ENCODE peak calls at places on chromosomes 2 and 18, in seven cellular contexts. Q is Calu3, U is endothelial cell, Y is left ventricle myocardium inferior, B is SK-N-SH, T is lower leg skin, K is GM10248. X is an unnamed sample.

GRCh38 chr2:222410534-222410933 is 13.8 kb upstream of the SGPP2 start:
- DNase-seq in Q (peak), U (no peak), Y (no peak), B (no peak), T (no peak), K (no peak), X (no peak)

GRCh38 chr18:49904871-49905555 is 91.7 kb upstream of the ACAA2 start:
- DNase-seq in Q (no peak), U (no peak), Y (no peak), B (no peak), T (no peak), K (no peak), X (no peak)

GRCh38 chr2:6011871-6012380 is 319.7 kb downstream of the SOX11 start:
- DNase-seq in Q (no peak), U (no peak), Y (no peak), B (peak), T (no peak), K (no peak), X (peak)

GRCh38 chr2:240820014-240820606 is at the start of gene KIF1A:
- DNase-seq in Q (peak), U (peak), Y (peak), B (peak), T (no peak), K (no peak), X (peak)

GRCh38 chr2:238379096-238379810 is 47.5 kb upstream of the ASB1 start:
- DNase-seq in Q (peak), U (no peak), Y (no peak), B (no peak), T (no peak), K (no peak), X (no peak)

GRCh38 chr2:107712857-107713256 is 113.8 kb upstream of the RGPD4 start:
- DNase-seq in Q (no peak), U (no peak), Y (no peak), B (no peak), T (no peak), K (no peak), X (no peak)

GRCh38 chr2:19653336-19653908 is 248.4 kb downstream of the TTC32 start:
- DNase-seq in Q (no peak), U (no peak), Y (no peak), B (no peak), T (no peak), K (no peak), X (no peak)

GRCh38 chr2:239127513-239127912 is 273.3 kb downstream of the HDAC4 start:
- DNase-seq in Q (no peak), U (no peak), Y (no peak), B (no peak), T (no peak), K (no peak), X (no peak)

GRCh38 chr2:187403568-187404260 is 44.3 kb downstream of the CALCRL start:
- DNase-seq in Q (no peak), U (no peak), Y (no peak), B (no peak), T (no peak), K (no peak), X (no peak)

GRCh38 chr2:184530239-184530638 is 68.1 kb upstream of the ZNF804A start:
- DNase-seq in Q (no peak), U (no peak), Y (no peak), B (no peak), T (no peak), K (no peak), X (no peak)

GRCh38 chr2:127313359-127313758 is 19.4 kb upstream of the ERCC3 start:
- DNase-seq in Q (no peak), U (no peak), Y (no peak), B (no peak), T (no peak), K (peak), X (no peak)

GRCh38 chr18:61975526-61976326 is 82.9 kb upstream of the RNF152 start:
- DNase-seq in Q (no peak), U (no peak), Y (no peak), B (no peak), T (no peak), K (no peak), X (no peak)

GRCh38 chr2:218883491-218884490 is 3.1 kb downstream of the WNT10A start:
- DNase-seq in Q (no peak), U (no peak), Y (no peak), B (peak), T (no peak), K (peak), X (peak)

GRCh38 chr2:235418918-235419317 is 74.9 kb upstream of the AGAP1 start:
- DNase-seq in Q (no peak), U (no peak), Y (no peak), B (no peak), T (no peak), K (no peak), X (no peak)

GRCh38 chr18:52903858-52904257 is 563.9 kb downstream of the DCC start:
- DNase-seq in Q (no peak), U (peak), Y (peak), B (peak), T (no peak), K (no peak), X (no peak)

GRCh38 chr2:237886702-237887481 is 27.5 kb downstream of the RAMP1 start:
- DNase-seq in Q (no peak), U (no peak), Y (peak), B (peak), T (no peak), K (no peak), X (no peak)

GRCh38 chr2:233424028-233424951 is 70.0 kb downstream of the DGKD start:
- DNase-seq in Q (no peak), U (no peak), Y (peak), B (no peak), T (peak), K (no peak), X (peak)
- TF ChIP-seq CTCF in Q (no peak), U (no peak), Y (no peak), B (no peak), T (no peak), K (no peak), X (no peak)

GRCh38 chr2:85843543-85843942 is 45.2 kb downstream of the ST3GAL5 start:
- DNase-seq in Q (peak), U (no peak), Y (no peak), B (peak), T (no peak), K (no peak), X (no peak)
- TF ChIP-seq CTCF in Q (peak), U (peak), Y (peak), B (peak), T (no peak), K (peak), X (peak)

GRCh38 chr2:44934962-44935853 is 6.3 kb upstream of the SIX3 start:
- DNase-seq in Q (no peak), U (no peak), Y (no peak), B (peak), T (no peak), K (peak), X (no peak)

GRCh38 chr2:44934024-44934423 is 7.5 kb upstream of the SIX3 start:
- DNase-seq in Q (no peak), U (no peak), Y (no peak), B (peak), T (no peak), K (no peak), X (no peak)

GRCh38 chr2:44933434-44933951 is 8.0 kb upstream of the SIX3 start:
- DNase-seq in Q (no peak), U (no peak), Y (no peak), B (peak), T (no peak), K (peak), X (no peak)

GRCh38 chr2:44935854-44936185 is 5.7 kb upstream of the SIX3 start:
- DNase-seq in Q (no peak), U (no peak), Y (no peak), B (peak), T (no peak), K (no peak), X (no peak)

DNA sequence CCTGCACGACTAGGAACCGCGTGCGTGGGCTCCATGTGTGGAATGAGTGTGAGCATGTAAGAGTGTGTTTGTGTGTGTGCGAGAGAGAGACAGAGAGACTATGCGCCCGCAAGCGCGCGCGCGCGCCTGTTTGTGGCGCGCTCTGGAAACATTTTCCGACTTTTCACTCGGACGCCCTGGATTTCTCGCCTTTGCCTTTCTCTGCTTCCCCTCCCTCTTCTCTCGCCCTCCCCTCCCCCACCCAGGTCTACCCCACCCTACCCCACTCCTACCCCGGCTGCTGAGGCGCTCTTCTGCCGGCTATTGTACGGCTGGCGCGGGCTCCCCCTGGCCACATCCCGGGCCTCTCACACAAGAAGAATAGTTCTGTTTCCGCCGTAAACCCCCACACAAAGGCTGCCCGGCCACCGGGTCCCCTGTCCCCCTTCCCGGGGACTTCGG is 7.0 kb upstream of the SIX3 start:
- DNase-seq in Q (no peak), U (no peak), Y (no peak), B (peak), T (no peak), K (no peak), X (no peak)
- TF ChIP-seq CTCF in Q (no peak), U (no peak), Y (no peak), B (no peak), T (no peak), K (no peak), X (no peak)

GRCh38 chr2:95122197-95122551 is 566 bp upstream of the MRPS5 start:
- DNase-seq in Q (no peak), U (no peak), Y (no peak), B (no peak), T (no peak), K (no peak), X (no peak)

GRCh38 chr2:95121150-95121494 is 486 bp downstream of the MRPS5 start:
- DNase-seq in Q (no peak), U (no peak), Y (no peak), B (no peak), T (no peak), K (peak), X (no peak)

GRCh38 chr2:95121495-95122196 is at the start of gene MRPS5:
- DNase-seq in Q (peak), U (peak), Y (peak), B (peak), T (peak), K (peak), X (peak)
- TF ChIP-seq CTCF in Q (no peak), U (no peak), Y (peak), B (peak), T (no peak), K (no peak), X (peak)

DNA sequence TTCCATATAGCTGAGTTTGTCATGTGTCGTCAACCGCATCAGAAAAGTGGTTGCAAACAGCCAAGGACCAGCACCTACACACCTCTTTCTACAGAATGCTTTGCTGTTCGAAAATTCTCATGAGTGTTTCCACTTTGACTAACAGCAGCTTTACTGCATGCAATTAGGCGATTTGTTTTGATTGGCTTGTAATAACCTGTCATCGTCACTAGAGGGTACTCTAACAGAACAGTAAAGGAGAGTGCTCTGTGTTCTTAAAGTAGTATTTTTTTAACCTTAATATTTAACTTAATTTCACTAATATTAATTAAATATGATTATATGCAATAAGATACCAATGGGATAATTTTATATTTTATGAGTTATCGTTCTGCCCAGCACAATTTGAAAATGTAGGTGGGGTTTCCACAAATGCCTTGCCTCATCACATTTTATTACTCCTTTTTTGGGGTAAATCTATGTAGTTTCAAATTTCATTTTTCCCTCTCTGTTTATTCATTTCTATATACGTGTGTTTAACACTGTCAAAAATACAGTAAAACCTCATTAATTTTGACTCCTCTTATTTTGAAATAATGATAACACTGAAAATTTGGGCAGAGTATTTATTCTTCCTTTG is 502.2 kb downstream of the NRXN1 start:
- DNase-seq in Q (no peak), U (no peak), Y (no peak), B (peak), T (no peak), K (peak), X (no peak)
- TF ChIP-seq CTCF in Q (peak), U (peak), Y (peak), B (peak), T (no peak), K (peak), X (peak)

DNA sequence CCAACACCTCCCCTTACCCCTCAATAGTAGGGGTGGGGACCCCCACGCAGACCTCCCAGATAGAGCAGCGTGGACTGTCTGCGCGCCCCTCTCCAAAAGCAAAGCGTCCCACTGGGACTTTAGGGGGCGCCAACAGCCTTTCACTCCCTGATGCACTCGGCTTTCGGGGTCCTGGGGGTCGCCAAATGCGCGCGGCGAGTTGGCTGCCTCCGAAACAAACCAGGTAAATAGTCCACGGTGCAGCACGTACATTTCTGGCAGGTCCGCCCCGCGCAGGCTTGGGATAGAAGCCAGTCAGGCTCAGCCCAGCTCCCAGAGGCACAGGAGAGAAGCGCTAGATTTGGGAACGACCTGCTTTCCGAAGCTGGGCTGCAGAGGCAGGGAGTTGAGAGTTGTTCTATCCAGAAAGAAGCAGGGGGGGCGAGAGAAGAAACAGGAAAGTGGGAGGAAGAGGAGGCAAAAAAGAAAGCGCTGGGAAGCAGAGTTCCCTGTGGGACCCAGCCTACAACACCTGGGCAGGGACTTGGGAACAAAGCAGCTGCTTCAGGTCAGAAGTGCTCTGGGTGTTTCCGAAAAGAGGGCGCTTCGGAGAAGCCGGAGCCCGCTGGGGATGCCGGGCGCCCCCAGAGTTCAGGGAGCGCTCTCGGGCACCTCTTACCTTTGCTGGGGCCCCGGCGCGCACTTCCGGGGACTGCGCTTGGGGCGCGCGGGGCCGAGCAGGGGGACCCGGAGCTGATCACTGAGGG is 544 bp downstream of the EVA1A start:
- DNase-seq in Q (peak), U (peak), Y (peak), B (peak), T (no peak), K (peak), X (no peak)
- TF ChIP-seq CTCF in Q (no peak), U (no peak), Y (no peak), B (peak), T (no peak), K (peak), X (peak)

DNA sequence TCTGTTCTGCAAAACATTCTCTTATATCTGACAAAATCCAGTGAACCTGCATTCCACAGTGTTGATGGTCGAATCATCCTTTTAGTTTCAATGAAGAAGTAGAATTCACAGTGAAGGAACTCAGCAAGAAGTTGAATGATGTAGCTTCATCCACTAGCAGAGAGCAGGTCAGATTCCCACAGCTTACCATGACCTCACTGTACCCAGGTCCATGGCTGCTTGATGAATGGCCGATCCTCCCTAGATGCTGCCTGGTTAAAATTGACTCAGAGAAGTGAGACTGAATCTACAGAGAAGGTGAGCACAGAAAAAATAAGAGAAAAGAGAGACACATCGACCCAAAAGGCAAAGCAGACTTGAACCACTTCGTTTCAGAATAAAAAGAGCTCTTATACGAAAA is 906.0 kb upstream of the CHAC2 start:
- DNase-seq in Q (no peak), U (no peak), Y (no peak), B (no peak), T (no peak), K (no peak), X (no peak)
- TF ChIP-seq CTCF in Q (no peak), U (no peak), Y (no peak), B (no peak), T (no peak), K (no peak), X (no peak)

X was measured in type B pancreatic cell.